ENCODE peak calls at places on chromosomes 4 and X, in seven cellular contexts. D, T, Q, E, K, L and I are unnamed samples.

GRCh38 chrX:38893441-38893840 is 92.2 kb downstream of the MID1IP1 start:
- DNase-seq in D (no peak), T (no peak), Q (no peak), E (no peak), K (no peak), L (no peak), I (no peak)

GRCh38 chrX:134801267-134801666 is 143.0 kb upstream of the PLAC1 start:
- DNase-seq in D (no peak), T (no peak), Q (no peak), E (no peak), K (no peak), L (no peak), I (no peak)

GRCh38 chrX:74535211-74535621 is 79.2 kb downstream of the RLIM start:
- DNase-seq in D (peak; percentile 12), T (peak; percentile 4), Q (no peak), E (no peak), K (no peak), L (no peak), I (no peak)

GRCh38 chr4:156778606-156779005 is 193.0 kb downstream of the PDGFC start:
- DNase-seq in D (no peak), T (no peak), Q (no peak), E (no peak), K (no peak), L (no peak), I (no peak)

GRCh38 chrX:154599531-154599930 is 14.6 kb downstream of the CTAG1A start:
- DNase-seq in D (no peak), T (no peak), Q (no peak), E (no peak), K (no peak), L (no peak), I (no peak)

GRCh38 chrX:71998836-71999509 is 88.3 kb downstream of the NHSL2 start:
- DNase-seq in D (no peak), T (no peak), Q (no peak), E (no peak), K (no peak), L (no peak), I (no peak)

GRCh38 chr4:81472249-81473085 is 760 bp upstream of the RASGEF1B start:
- DNase-seq in D (peak; percentile 57), T (no peak), Q (no peak), E (no peak), K (no peak), L (peak; percentile 67), I (peak; percentile 59)

GRCh38 chrX:101478366-101478765 is 6.9 kb upstream of the ARMCX4 start:
- DNase-seq in D (no peak), T (no peak), Q (no peak), E (no peak), K (no peak), L (no peak), I (no peak)

GRCh38 chrX:71489540-71489939 is 43.4 kb upstream of the OGT start:
- DNase-seq in D (no peak), T (no peak), Q (no peak), E (no peak), K (no peak), L (no peak), I (no peak)

GRCh38 chrX:1385824-1386223 is 6.1 kb downstream of the SLC25A6 start:
- DNase-seq in D (no peak), T (no peak), Q (peak; percentile 19), E (peak; percentile 36), K (no peak), L (no peak), I (no peak)

GRCh38 chrX:1386338-1387127 is 5.4 kb downstream of the SLC25A6 start:
- DNase-seq in D (no peak), T (no peak), Q (peak; percentile 23), E (peak; percentile 51), K (no peak), L (peak; percentile 64), I (no peak)

GRCh38 chrX:1387141-1387776 is 4.7 kb downstream of the SLC25A6 start:
- DNase-seq in D (no peak), T (no peak), Q (peak; percentile 28), E (peak; percentile 57), K (no peak), L (peak; percentile 65), I (no peak)

GRCh38 chrX:1385251-1385794 is 6.6 kb downstream of the SLC25A6 start:
- DNase-seq in D (no peak), T (no peak), Q (peak; percentile 28), E (peak; percentile 53), K (no peak), L (peak; percentile 53), I (no peak)

DNA sequence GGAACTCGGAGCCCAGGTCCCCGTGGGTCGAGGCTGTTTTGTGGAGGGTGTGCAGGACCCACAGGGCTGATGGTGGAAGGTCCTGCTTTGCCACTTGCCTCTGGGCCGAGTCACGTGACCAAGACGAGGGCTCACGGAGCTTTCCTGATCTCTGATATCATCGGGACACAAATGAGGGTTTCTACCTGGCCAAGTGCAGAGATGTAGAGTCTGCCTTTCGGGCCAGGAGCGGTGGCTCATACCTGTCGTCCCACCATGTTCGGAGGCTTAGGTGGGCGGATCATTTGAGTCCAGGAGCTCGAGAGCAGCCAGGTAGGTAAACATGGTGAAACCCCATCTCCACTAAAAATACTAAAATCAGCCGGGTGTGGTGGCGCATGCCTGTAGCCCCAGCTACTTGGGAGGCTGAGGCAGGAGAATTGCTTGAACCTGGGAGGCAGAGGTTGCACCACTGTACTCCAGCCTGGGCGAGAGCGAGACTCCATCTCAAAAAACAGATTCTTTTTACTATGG is 7.1 kb downstream of the SLC25A6 start:
- DNase-seq in D (no peak), T (no peak), Q (peak; percentile 22), E (peak; percentile 54), K (no peak), L (peak; percentile 60), I (no peak)
- TF ChIP-seq POLR2A in D (peak; percentile 5), T (no peak), Q (no peak), E (no peak), K (no peak), L (no peak), I (no peak)

DNA sequence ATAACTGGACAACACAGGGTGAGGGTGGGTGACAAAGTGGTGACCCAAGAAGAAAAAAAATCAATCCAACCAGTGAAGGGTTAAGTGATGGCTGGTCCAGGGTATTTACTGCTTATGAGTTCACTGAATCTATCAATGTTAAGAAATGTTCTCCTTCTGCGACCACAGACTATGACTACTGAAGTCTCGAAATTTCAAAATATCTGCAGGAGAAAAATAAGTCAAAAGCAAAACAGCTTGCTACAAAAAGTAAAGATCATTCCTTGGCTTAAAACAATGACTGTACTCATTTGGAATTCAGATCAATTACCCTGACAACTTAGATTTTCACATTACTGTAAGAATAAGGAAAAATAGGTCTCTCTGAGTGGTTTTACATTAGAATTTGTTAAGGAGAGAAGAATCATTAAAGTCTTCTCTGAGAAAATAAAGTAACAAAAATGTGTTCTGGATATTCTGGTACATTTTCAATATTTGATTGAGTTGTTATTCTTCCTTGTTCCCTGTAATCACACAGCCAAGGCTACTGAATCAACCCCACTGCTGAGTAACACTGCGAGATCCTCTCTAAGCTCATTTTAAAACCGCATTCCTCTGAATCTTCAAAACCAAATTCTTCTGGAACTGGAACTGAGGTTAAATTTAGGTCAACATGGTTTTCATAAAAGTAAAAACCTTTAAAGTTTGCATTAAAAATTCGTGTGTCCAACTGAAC is 22.7 kb downstream of the SMPX start:
- DNase-seq in D (no peak), T (no peak), Q (no peak), E (no peak), K (no peak), L (no peak), I (no peak)
- H3K27ac ChIP-seq in D (no peak overlapping the region), T (no peak overlapping the region), Q (no peak overlapping the region), E (no peak overlapping the region), K (peak overlapping the region; percentile 92), L (no peak overlapping the region), I (no peak overlapping the region)

DNA sequence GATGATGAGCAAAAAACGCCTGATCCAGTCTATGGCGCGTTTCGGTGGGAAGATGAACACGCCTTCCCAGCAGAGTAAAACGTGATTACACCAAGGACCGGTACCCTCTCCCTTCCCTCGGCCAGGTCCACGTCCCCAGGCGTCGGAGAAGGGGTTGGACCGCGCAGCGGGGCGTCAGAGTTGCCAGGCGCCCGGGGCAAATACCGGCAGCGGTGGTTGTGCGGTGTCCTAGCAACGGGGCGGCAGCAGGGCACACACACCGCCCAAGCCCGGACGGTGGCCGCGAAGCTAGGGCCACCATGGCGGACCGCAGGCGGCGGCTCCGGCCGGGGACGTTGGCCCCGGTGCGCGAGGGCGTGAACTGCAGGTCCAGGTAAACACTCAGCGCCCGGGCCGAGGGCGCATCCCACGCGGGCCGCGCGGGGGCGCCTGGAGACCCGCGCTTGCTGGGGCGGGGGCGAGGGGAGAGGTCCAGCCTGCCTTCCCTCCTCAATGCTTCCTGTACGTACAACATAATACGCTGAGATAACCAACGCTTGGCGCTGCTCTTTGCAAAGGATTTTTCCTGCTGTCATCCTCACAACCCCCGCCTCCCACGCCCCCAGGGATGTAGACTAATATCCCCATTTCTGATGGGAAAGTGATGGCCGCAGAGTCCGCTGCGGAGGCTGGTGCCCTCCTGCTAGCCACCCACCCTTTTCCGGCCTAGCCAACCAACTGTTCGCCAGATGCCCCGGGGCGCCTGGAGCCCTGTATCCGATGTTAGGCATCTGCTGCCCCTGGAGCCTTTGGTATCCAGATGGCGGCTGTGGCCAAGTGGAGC is at the start of gene FAM47E:
- DNase-seq in D (peak; percentile 86), T (peak; percentile 72), Q (peak; percentile 50), E (peak; percentile 87), K (peak; percentile 73), L (peak; percentile 88), I (no peak)
- TF ChIP-seq POLR2A in D (peak; percentile 35), T (peak; percentile 37), Q (no peak), E (no peak), K (peak; percentile 14), L (no peak), I (no peak)

GRCh38 chrX:40579880-40580536 is 762 bp upstream of the ATP6AP2 start:
- DNase-seq in D (no peak), T (no peak), Q (no peak), E (no peak), K (no peak), L (no peak), I (no peak)
- H3K27ac ChIP-seq in D (peak overlapping the region; percentile 98), T (peak overlapping the region; percentile 85), Q (no peak overlapping the region), E (peak overlapping the region; percentile 87), K (peak overlapping the region; percentile 93), L (peak overlapping the region; percentile 98), I (peak overlapping the region; percentile 81)